ENCODE peak calls at places on chromosomes 12 and 14, in nine cellular contexts. S is upper lobe of left lung; X is stimulated activated CD4-positive, alpha-beta T cell treated with anti-CD3 and anti-CD28 coated beads, Interleukin-12 subunit alpha, Interleukin-12 subunit beta, amount 100 ng/mL, for 4 hours; H is NCI-H774; D is sigmoid colon; M is EL; L is body of pancreas; G is hepatocyte; V is psoas muscle. Z is an unnamed sample.

GRCh38 chr12:50314629-50315312 is 31.5 kb upstream of the LIMA1 start:
- DNase-seq in S (no peak), X (no peak), H (peak), D (no peak), M (peak), L (no peak), G (peak), V (no peak), Z (peak)

GRCh38 chr12:110590806-110591326 is 7.7 kb upstream of the PPTC7 start:
- DNase-seq in S (no peak), X (no peak), H (no peak), D (no peak), M (no peak), L (no peak), G (no peak), V (no peak), Z (peak)

GRCh38 chr12:107571492-107571891 is 114.1 kb upstream of the PWP1 start:
- DNase-seq in S (no peak), X (no peak), H (no peak), D (no peak), M (no peak), L (no peak), G (no peak), V (no peak), Z (no peak)

GRCh38 chr12:89525824-89526770 is at the start of gene POC1B:
- DNase-seq in S (peak), X (peak), H (peak), D (peak), M (peak), L (peak), G (peak), V (peak), Z (peak)

GRCh38 chr14:65332141-65332871 is 80.2 kb upstream of the FUT8 start:
- DNase-seq in S (no peak), X (no peak), H (no peak), D (no peak), M (peak), L (no peak), G (no peak), V (no peak), Z (no peak)

GRCh38 chr14:105378873-105379685 is 19.3 kb upstream of the TEX22 start:
- DNase-seq in S (no peak), X (no peak), H (no peak), D (no peak), M (no peak), L (no peak), G (no peak), V (no peak), Z (no peak)

GRCh38 chr12:5318874-5319273 is 113.0 kb upstream of the NTF3 start:
- DNase-seq in S (no peak), X (no peak), H (no peak), D (no peak), M (peak), L (no peak), G (peak), V (no peak), Z (no peak)

GRCh38 chr12:61758661-61759060 is 501.5 kb upstream of the USP15 start:
- DNase-seq in S (no peak), X (no peak), H (no peak), D (no peak), M (no peak), L (no peak), G (no peak), V (no peak), Z (no peak)

GRCh38 chr14:57692671-57693070 is 173.2 kb downstream of the SLC35F4 start:
- DNase-seq in S (no peak), X (no peak), H (peak), D (no peak), M (peak), L (no peak), G (peak), V (no peak), Z (peak)

GRCh38 chr14:67571275-67571990 is 28.6 kb downstream of the PIGH start:
- DNase-seq in S (peak), X (peak), H (peak), D (peak), M (peak), L (peak), G (peak), V (peak), Z (peak)

GRCh38 chr12:106987846-106988245 is 900 bp upstream of the MTERF2 start:
- DNase-seq in S (no peak), X (no peak), H (peak), D (no peak), M (no peak), L (peak), G (peak), V (no peak), Z (no peak)

GRCh38 chr14:58171090-58171489 is 19.1 kb upstream of the ARMH4 start:
- DNase-seq in S (peak), X (peak), H (peak), D (peak), M (peak), L (peak), G (peak), V (peak), Z (peak)

GRCh38 chr12:48615681-48616080 is 45.8 kb upstream of the LALBA start:
- DNase-seq in S (no peak), X (no peak), H (no peak), D (no peak), M (no peak), L (no peak), G (no peak), V (no peak), Z (no peak)

GRCh38 chr12:131323879-131324278 is 370.2 kb downstream of the ADGRD1 start:
- DNase-seq in S (no peak), X (no peak), H (no peak), D (no peak), M (no peak), L (no peak), G (no peak), V (no peak), Z (no peak)

GRCh38 chr14:65821224-65821753 is 408.8 kb downstream of the FUT8 start:
- DNase-seq in S (no peak), X (no peak), H (no peak), D (no peak), M (no peak), L (no peak), G (no peak), V (no peak), Z (no peak)

GRCh38 chr14:96978525-96979272 is 181.5 kb downstream of the VRK1 start:
- DNase-seq in S (no peak), X (no peak), H (peak), D (no peak), M (no peak), L (no peak), G (no peak), V (no peak), Z (no peak)

GRCh38 chr12:122944588-122944987 is 21.7 kb downstream of the ABCB9 start:
- DNase-seq in S (no peak), X (no peak), H (no peak), D (no peak), M (peak), L (peak), G (no peak), V (no peak), Z (no peak)

Z was measured in GM13977.